ENCODE peak calls at places on chromosomes 13 and 19, in five cellular contexts. J, A, D, M and I are unnamed samples.
A peak's percentile ranks its signal among the peaks of the same experiment; 100 is the strongest.

GRCh38 chr19:29988351-29988750 is 46.3 kb downstream of the URI1 start:
- DNase-seq in J (no peak), A (no peak), D (no peak), M (no peak), I (no peak)

GRCh38 chr13:74629985-74630384 is 495.8 kb upstream of the KLF12 start:
- DNase-seq in M (no peak), D (no peak), A (no peak), J (no peak), I (no peak)

GRCh38 chr13:92379371-92379770 is 847.2 kb upstream of the GPC6 start:
- DNase-seq in J (no peak), M (no peak), A (no peak), D (no peak), I (no peak)

GRCh38 chr13:32537580-32538233 is 888 bp downstream of the N4BP2L2 start:
- DNase-seq in M (peak; percentile 9), D (peak; percentile 8), J (peak; percentile 39), A (peak; percentile 19), I (no peak)

GRCh38 chr19:58009666-58010301 is 7.2 kb upstream of the ZNF606 start:
- DNase-seq in D (peak; percentile 90), A (peak; percentile 86), J (peak; percentile 77), M (no peak), I (peak; percentile 72)

GRCh38 chr19:57406516-57407123 is 4.3 kb upstream of the ZNF17 start:
- DNase-seq in J (peak; percentile 41), D (no peak), A (peak; percentile 68), M (peak; percentile 81), I (peak; percentile 71)

GRCh38 chr19:16202320-16203255 is 4.9 kb downstream of the AP1M1 start:
- DNase-seq in D (no peak), M (no peak), A (no peak), J (no peak), I (no peak)

GRCh38 chr13:95660981-95661581 is 15.9 kb upstream of the DNAJC3 start:
- DNase-seq in D (peak; percentile 43), A (peak; percentile 69), M (peak; percentile 14), J (no peak), I (no peak)

GRCh38 chr19:4386038-4386782 is 14.1 kb downstream of the SH3GL1 start:
- DNase-seq in M (no peak), D (no peak), A (no peak), J (peak; percentile 15), I (no peak)

GRCh38 chr13:112776971-112777370 is 87.1 kb downstream of the ATP11A start:
- DNase-seq in J (no peak), A (no peak), M (no peak), D (no peak), I (no peak)